ENCODE peak calls at places on chromosome 11, in eight cellular contexts. Z is Panc1, D is PC-3, K is breast epithelium, Q is A549, H is pancreas, F is heart left ventricle, R is DND-41. G is an unnamed sample. For H3K9me3 and H3K4me1, the result is how much of the 10 kb centered on the place peaks cover.

GRCh38 chr11:1869427-1870325 is 16.8 kb downstream of the LSP1 start:
- DNase-seq in F (no peak), R (no peak), Q (peak), Z (no peak), H (peak), D (no peak), K (no peak), G (no peak)

GRCh38 chr11:101441747-101442146 is 142.1 kb downstream of the TRPC6 start:
- DNase-seq in Q (no peak), K (peak), Z (no peak), F (peak), D (peak), H (peak), R (no peak), G (no peak)

GRCh38 chr11:72553748-72554147 is 119.4 kb upstream of the CLPB start:
- DNase-seq in Q (peak), R (peak), K (no peak), H (no peak), D (no peak), Z (no peak), F (no peak), G (no peak)

GRCh38 chr11:44868021-44868420 is 82.7 kb downstream of the TP53I11 start:
- DNase-seq in D (no peak), H (no peak), Q (no peak), R (no peak), K (no peak), F (no peak), Z (no peak), G (no peak)

GRCh38 chr11:69470301-69470700 is 11.2 kb upstream of the LINC01488 start:
- DNase-seq in H (no peak), Q (no peak), K (no peak), Z (no peak), D (no peak), F (no peak), R (no peak), G (no peak)

GRCh38 chr11:69529001-69529400 is 47.5 kb downstream of the LINC01488 start:
- DNase-seq in H (no peak), Z (no peak), Q (no peak), D (no peak), K (no peak), F (no peak), R (peak), G (no peak)

GRCh38 chr11:110125632-110126031 is 32.4 kb downstream of the ZC3H12C start:
- DNase-seq in K (no peak), D (no peak), Z (no peak), R (no peak), Q (peak), F (no peak), H (no peak), G (no peak)

GRCh38 chr11:57001674-57002401 is 13.1 kb downstream of the OR5AK2 start:
- DNase-seq in F (no peak), H (no peak), Z (no peak), Q (peak), K (no peak), D (peak), R (no peak), G (no peak)

GRCh38 chr11:57378166-57378565 is 2.8 kb downstream of the PRG3 start:
- DNase-seq in H (no peak), K (no peak), R (no peak), F (no peak), D (no peak), Q (no peak), Z (no peak), G (no peak)

GRCh38 chr11:113147249-113147648 is 167.1 kb upstream of the TTC12 start:
- DNase-seq in Q (no peak), Z (no peak), H (no peak), D (no peak), K (no peak), F (no peak), R (no peak), G (no peak)

GRCh38 chr11:77392842-77393241 is 81.1 kb downstream of the PAK1 start:
- DNase-seq in F (no peak), K (no peak), Z (no peak), D (no peak), Q (no peak), R (no peak), H (no peak), G (no peak)

GRCh38 chr11:134780486-134781155 is 368.6 kb upstream of the B3GAT1 start:
- DNase-seq in D (no peak), R (no peak), Q (no peak), F (no peak), H (no peak), Z (no peak), K (no peak), G (no peak)

GRCh38 chr11:63536669-63537292 is at the start of gene PLAAT4:
- DNase-seq in D (peak), F (peak), K (no peak), Q (no peak), Z (no peak), H (peak), R (peak), G (peak)

GRCh38 chr11:64621283-64622019 is 30.4 kb downstream of the SLC22A12 start:
- DNase-seq in R (peak), Q (no peak), K (no peak), H (no peak), Z (no peak), F (no peak), D (no peak), G (no peak)

GRCh38 chr11:59212744-59213573 is at the start of gene MPEG1:
- DNase-seq in K (no peak), Q (no peak), R (no peak), H (no peak), D (no peak), F (no peak), Z (no peak), G (no peak)

GRCh38 chr11:64444838-64445441 is 86.0 kb downstream of the RPS6KA4 start:
- DNase-seq in R (no peak), Q (peak), H (no peak), Z (no peak), K (no peak), D (peak), F (no peak), G (no peak)

GRCh38 chr11:65422633-65423515 is at the start of gene NEAT1:
- DNase-seq in H (peak), D (peak), F (peak), Z (no peak), K (peak), R (peak), Q (peak), G (peak)

GRCh38 chr11:20110908-20111669 is 49.2 kb downstream of the DBX1 start:
- DNase-seq in Z (peak), Q (peak), R (peak), F (no peak), D (peak), H (peak), K (peak), G (no peak)

GRCh38 chr11:76296731-76297130 is 84.2 kb downstream of the THAP12 start:
- DNase-seq in R (no peak), H (no peak), K (no peak), D (no peak), F (no peak), Z (no peak), Q (no peak), G (no peak)

GRCh38 chr11:96391698-96392307 is 2.0 kb downstream of the JRKL start:
- DNase-seq in Z (no peak), H (no peak), Q (peak), R (no peak), F (no peak), K (no peak), D (peak), G (no peak)

GRCh38 chr11:128356992-128357391 is 230.4 kb downstream of the ETS1 start:
- DNase-seq in D (no peak), R (no peak), F (no peak), Z (no peak), Q (no peak), H (no peak), K (no peak), G (no peak)

GRCh38 chr11:13000721-13001120 is 8.4 kb upstream of the RASSF10 start:
- DNase-seq in R (no peak), D (no peak), H (no peak), Z (no peak), F (no peak), Q (no peak), K (no peak), G (no peak)

GRCh38 chr11:133898031-133898769 is 52.9 kb upstream of the SPATA19 start:
- DNase-seq in D (no peak), K (peak), R (peak), F (peak), Q (no peak), H (no peak), Z (no peak), G (no peak)

GRCh38 chr11:20444537-20444936 is 57.0 kb downstream of the PRMT3 start:
- DNase-seq in D (no peak), R (no peak), Q (no peak), H (no peak), K (no peak), Z (no peak), F (no peak), G (no peak)

GRCh38 chr11:22276535-22276934 is 61.6 kb upstream of the SLC17A6 start:
- DNase-seq in Q (no peak), R (no peak), Z (no peak), F (no peak), D (no peak), H (no peak), K (no peak), G (no peak)

GRCh38 chr11:114317738-114318137 is 21.5 kb downstream of the NNMT start:
- DNase-seq in K (no peak), Q (peak), F (peak), Z (no peak), R (no peak), D (peak), H (no peak), G (no peak)

GRCh38 chr11:111063711-111064110 is 181.8 kb upstream of the POU2AF2 start:
- DNase-seq in K (no peak), F (no peak), H (no peak), R (no peak), Q (no peak), D (peak), Z (no peak), G (no peak)

GRCh38 chr11:133323354-133323753 is 208.9 kb downstream of the OPCML start:
- DNase-seq in H (no peak), K (no peak), F (no peak), R (no peak), Q (no peak), Z (no peak), D (no peak), G (no peak)

GRCh38 chr11:70883973-70884688 is 368.2 kb downstream of the SHANK2 start:
- DNase-seq in K (no peak), Q (no peak), F (peak), Z (no peak), H (no peak), R (no peak), D (no peak), G (no peak)

GRCh38 chr11:69644071-69644961 is 3.4 kb downstream of the CCND1 start:
- DNase-seq in H (peak), Q (peak), D (peak), R (no peak), F (peak), K (peak), Z (no peak), G (no peak)

GRCh38 chr11:55571828-55572227 is at the start of gene OR4C16:
- DNase-seq in K (no peak), D (no peak), F (no peak), R (no peak), H (no peak), Z (no peak), Q (no peak), G (no peak)

DNA sequence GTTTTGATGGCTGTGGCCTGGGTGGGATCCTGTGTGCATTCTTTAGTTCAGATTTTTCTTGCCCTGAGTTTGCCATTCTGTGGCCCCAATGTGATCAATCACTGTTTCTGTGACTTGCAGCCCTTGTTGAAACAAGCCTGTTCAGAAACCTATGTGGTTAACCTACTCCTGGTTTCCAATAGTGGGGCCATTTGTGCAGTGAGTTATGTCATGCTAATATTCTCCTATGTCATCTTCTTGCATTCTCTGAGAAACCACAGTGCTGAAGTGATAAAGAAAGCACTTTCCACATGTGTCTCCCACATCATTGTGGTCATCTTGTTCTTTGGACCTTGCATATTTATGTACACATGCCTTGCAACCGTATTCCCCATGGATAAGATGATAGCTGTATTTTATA is 620 bp downstream of the OR4C16 start:
- DNase-seq in R (no peak), F (no peak), Z (no peak), K (no peak), H (no peak), Q (no peak), D (no peak), G (no peak)
- H3K9me3 ChIP-seq in R (under half), F (under half), Z (under half), K (under half), H (under half), Q (under half), D (under half), G (under half)

GRCh38 chr11:60810583-60810982 is 25.4 kb downstream of the MS4A10 start:
- DNase-seq in Z (no peak), Q (no peak), F (no peak), D (no peak), H (no peak), K (no peak), R (no peak), G (no peak)

GRCh38 chr11:60813324-60813723 is 28.2 kb downstream of the MS4A10 start:
- DNase-seq in Z (no peak), K (no peak), F (no peak), R (no peak), D (no peak), Q (no peak), H (no peak), G (no peak)

GRCh38 chr11:60809691-60810090 is 24.6 kb downstream of the MS4A10 start:
- DNase-seq in H (no peak), Q (no peak), K (no peak), R (no peak), D (no peak), F (no peak), Z (no peak), G (no peak)

GRCh38 chr11:60810151-60810550 is 25.0 kb downstream of the MS4A10 start:
- DNase-seq in Z (no peak), H (no peak), D (no peak), F (no peak), Q (no peak), R (no peak), K (no peak), G (no peak)

GRCh38 chr11:60809249-60809648 is 24.1 kb downstream of the MS4A10 start:
- DNase-seq in H (no peak), Q (no peak), F (no peak), Z (no peak), R (no peak), D (no peak), K (no peak), G (no peak)
- H3K4me1 ChIP-seq in H (under half), Q (under half), F (under half), Z (under half), R (under half), D (under half), K (under half), G (under half)

GRCh38 chr11:38867338-38867737 is 2269.3 kb upstream of the RAG2 start:
- DNase-seq in Q (no peak), K (no peak), R (no peak), F (no peak), H (no peak), Z (no peak), D (no peak), G (no peak)
- H3K9me3 ChIP-seq in Q (under half), K (under half), R (under half), F (under half), H (under half), Z (under half), D (under half), G (under half)

DNA sequence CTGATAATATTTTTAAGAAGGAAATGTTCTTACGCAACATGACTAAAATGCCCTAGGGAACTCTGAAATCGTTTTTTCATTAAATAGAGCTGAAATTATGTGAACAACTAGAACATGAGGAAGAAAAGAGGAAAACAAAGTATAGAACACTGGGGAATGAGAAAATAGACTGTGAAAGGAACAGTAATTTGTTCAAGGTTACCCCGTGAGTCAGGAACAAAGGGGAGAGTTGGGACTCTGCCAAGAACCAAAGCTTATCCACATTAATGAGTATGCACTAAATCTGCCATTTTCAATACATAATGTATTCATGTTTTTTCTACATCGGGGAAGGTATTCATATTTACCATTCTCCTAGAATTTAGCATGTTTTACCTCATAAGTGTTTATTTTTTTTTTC is 961.8 kb upstream of the CCDC90B start:
- DNase-seq in D (no peak), H (no peak), Z (no peak), Q (no peak), K (no peak), R (no peak), F (no peak), G (no peak)
- H3K4me1 ChIP-seq in D (under half), H (under half), Z (under half), Q (under half), K (under half), R (under half), F (under half), G (under half)

GRCh38 chr11:3357994-3358676 is 20.8 kb downstream of the ZNF195 start:
- DNase-seq in Z (no peak), K (no peak), F (no peak), D (no peak), R (peak), Q (no peak), H (no peak), G (no peak)

GRCh38 chr11:3356858-3357257 is 22.1 kb downstream of the ZNF195 start:
- DNase-seq in Q (no peak), R (no peak), Z (no peak), H (no peak), F (no peak), D (no peak), K (no peak), G (no peak)

GRCh38 chr11:3357302-3357701 is 21.6 kb downstream of the ZNF195 start:
- DNase-seq in H (no peak), Q (no peak), D (no peak), R (no peak), K (no peak), F (no peak), Z (no peak), G (no peak)

GRCh38 chr11:3359092-3359824 is 19.7 kb downstream of the ZNF195 start:
- DNase-seq in H (no peak), Q (peak), Z (no peak), K (no peak), F (no peak), D (no peak), R (no peak), G (no peak)
- H3K9me3 ChIP-seq in H (under half), Q (half or more), Z (half or more), K (under half), F (under half), D (half or more), R (half or more), G (half or more)

G was measured in effector memory CD4-positive, alpha-beta T cell.